ENCODE peak calls at places on chromosomes 16 and 17, in ten cellular contexts. V is prostate gland, W is upper lobe of left lung, J is transverse colon, U is HCT116, P is breast epithelium, C is K562, S is stomach, D is endothelial cell of umbilical vein, A is sigmoid colon. K is an unnamed sample.

GRCh38 chr17:57251211-57251787 is 5.0 kb upstream of the MSI2 start:
- DNase-seq in P (no peak), S (no peak), D (no peak), A (no peak), U (no peak), V (no peak), C (no peak), W (no peak), J (no peak), K (no peak)

GRCh38 chr17:42283241-42284019 is 4.9 kb upstream of the STAT5A start:
- DNase-seq in W (no peak), U (no peak), D (no peak), P (peak), A (peak), V (no peak), C (no peak), S (peak), J (no peak), K (no peak)

GRCh38 chr17:67506966-67507365 is 129.9 kb downstream of the PITPNC1 start:
- DNase-seq in V (no peak), P (no peak), A (no peak), D (no peak), U (no peak), J (no peak), W (no peak), S (no peak), C (no peak), K (no peak)

GRCh38 chr17:3411070-3411469 is at the start of gene OR3A3:
- DNase-seq in D (no peak), P (no peak), V (no peak), S (no peak), W (no peak), U (no peak), A (no peak), J (no peak), C (no peak), K (no peak)

GRCh38 chr17:80855968-80856862 is 135.4 kb upstream of the CHMP6 start:
- DNase-seq in U (peak), C (peak), S (peak), V (no peak), W (peak), D (peak), J (peak), P (no peak), A (peak), K (peak)

GRCh38 chr16:65641049-65641448 is 519.2 kb upstream of the CDH11 start:
- DNase-seq in P (no peak), J (no peak), S (no peak), W (no peak), U (no peak), C (no peak), V (no peak), D (no peak), A (no peak), K (no peak)

GRCh38 chr16:89113661-89114060 is 20.0 kb downstream of the ACSF3 start:
- DNase-seq in V (no peak), C (no peak), J (no peak), P (no peak), U (no peak), S (no peak), D (no peak), A (no peak), W (peak), K (no peak)

GRCh38 chr16:79690159-79690558 is 89.6 kb upstream of the MAF start:
- DNase-seq in J (no peak), P (no peak), D (no peak), W (no peak), A (no peak), C (no peak), V (no peak), S (no peak), U (no peak), K (no peak)

GRCh38 chr17:78658281-78658785 is 81.1 kb upstream of the DNAH17 start:
- DNase-seq in J (no peak), P (no peak), W (no peak), C (no peak), V (no peak), D (no peak), U (no peak), A (peak), S (no peak), K (no peak)

GRCh38 chr16:2042666-2043295 is 4.9 kb downstream of the NTHL1 start:
- DNase-seq in W (no peak), V (no peak), C (peak), A (no peak), P (no peak), S (no peak), D (no peak), U (no peak), J (no peak), K (no peak)

GRCh38 chr17:60390881-60391418 is 983 bp downstream of the USP32 start:
- DNase-seq in P (no peak), V (peak), A (no peak), W (no peak), U (no peak), D (peak), J (peak), C (no peak), S (peak), K (no peak)

GRCh38 chr16:23257682-23258081 is 44.4 kb upstream of the SCNN1B start:
- DNase-seq in V (no peak), S (no peak), C (no peak), D (no peak), U (no peak), P (no peak), A (no peak), W (no peak), J (no peak), K (no peak)

GRCh38 chr17:40671282-40671681 is 6.3 kb upstream of the KRT222 start:
- DNase-seq in P (no peak), V (no peak), S (no peak), W (no peak), C (no peak), U (no peak), A (no peak), D (no peak), J (no peak), K (no peak)

GRCh38 chr16:85616608-85617311 is 3.6 kb downstream of the GSE1 start:
- DNase-seq in D (no peak), J (peak), V (peak), A (no peak), S (peak), P (no peak), U (no peak), C (peak), W (peak), K (peak)

GRCh38 chr16:24988593-24989338 is 26.4 kb downstream of the ARHGAP17 start:
- DNase-seq in A (no peak), J (peak), D (peak), S (peak), U (peak), P (peak), W (no peak), C (no peak), V (peak), K (no peak)

GRCh38 chr17:11404431-11404830 is 163.4 kb downstream of the SHISA6 start:
- DNase-seq in P (no peak), W (no peak), A (no peak), C (no peak), U (no peak), D (no peak), S (no peak), J (peak), V (no peak), K (no peak)

GRCh38 chr17:81264640-81265039 is 25.5 kb downstream of the NDUFAF8 start:
- DNase-seq in U (no peak), C (no peak), J (no peak), P (no peak), W (peak), A (no peak), D (no peak), S (no peak), V (no peak), K (no peak)

GRCh38 chr17:28746611-28747045 is 2.8 kb downstream of the TRAF4 start:
- DNase-seq in V (no peak), P (no peak), U (no peak), D (peak), J (peak), C (no peak), A (no peak), S (peak), W (peak), K (no peak)

GRCh38 chr17:81018044-81018802 is 16.7 kb upstream of the BAIAP2 start:
- DNase-seq in W (peak), P (no peak), C (peak), D (peak), A (peak), U (no peak), S (no peak), V (peak), J (peak), K (peak)

GRCh38 chr17:78879679-78880186 is 23.3 kb downstream of the CEP295NL start:
- DNase-seq in U (no peak), J (peak), D (peak), P (peak), W (peak), A (peak), S (no peak), C (peak), V (no peak), K (no peak)

GRCh38 chr17:79975498-79976134 is 60.1 kb downstream of the TBC1D16 start:
- DNase-seq in J (no peak), D (no peak), P (no peak), C (no peak), S (no peak), V (no peak), U (no peak), W (peak), A (peak), K (no peak)

GRCh38 chr17:81277421-81277820 is 17.7 kb downstream of the SLC38A10 start:
- DNase-seq in D (no peak), S (peak), A (peak), J (peak), W (peak), P (no peak), C (no peak), U (no peak), V (peak), K (no peak)

GRCh38 chr17:55609737-55610201 is 98.5 kb upstream of the SMIM36 start:
- DNase-seq in S (peak), C (no peak), U (no peak), D (no peak), V (no peak), W (no peak), J (peak), A (peak), P (no peak), K (no peak)
- TF ChIP-seq POLR2A in S (no peak), C (no peak), U (no peak), D (no peak), V (no peak), W (no peak), J (no peak), A (no peak), P (no peak), K (no peak)

DNA sequence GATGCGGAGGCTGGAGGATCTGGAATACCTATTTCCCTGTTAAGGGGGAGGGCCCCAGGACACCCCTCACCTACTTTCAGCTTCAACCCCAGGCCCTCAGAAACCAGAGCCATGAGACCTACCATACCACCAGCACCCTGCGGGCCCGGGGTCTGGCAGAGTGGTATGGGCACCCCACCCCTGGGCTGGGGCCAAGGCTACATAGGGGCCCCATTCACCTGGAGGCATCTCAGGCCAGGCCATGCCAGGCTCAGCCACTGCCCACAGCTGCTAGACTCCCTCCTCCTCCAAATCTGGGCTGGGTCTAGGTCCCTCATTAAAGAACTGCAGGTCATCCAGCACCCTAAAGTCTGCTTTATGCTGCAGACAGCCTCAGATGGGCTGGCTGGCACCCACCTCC is 9.0 kb downstream of the FNDC8 start:
- DNase-seq in V (no peak), U (no peak), A (no peak), S (no peak), J (no peak), D (no peak), P (no peak), W (no peak), C (no peak), K (no peak)
- TF ChIP-seq POLR2AphosphoS5 in V (no peak), U (no peak), A (no peak), S (no peak), J (no peak), D (no peak), P (no peak), W (no peak), C (no peak), K (peak)

GRCh38 chr17:32976131-32976530 is 15.5 kb upstream of the SPACA3 start:
- DNase-seq in W (no peak), C (no peak), V (no peak), A (no peak), S (no peak), D (no peak), P (no peak), U (no peak), J (no peak), K (no peak)
- TF ChIP-seq POLR2A in W (no peak), C (no peak), V (no peak), A (no peak), S (no peak), D (no peak), P (no peak), U (no peak), J (no peak), K (no peak)

GRCh38 chr16:83781-84615 is 6.0 kb downstream of the MPG start:
- DNase-seq in D (peak), J (no peak), A (peak), P (no peak), U (no peak), S (no peak), C (no peak), V (no peak), W (peak), K (no peak)

GRCh38 chr16:85453-85782 is 7.4 kb downstream of the MPG start:
- DNase-seq in J (no peak), A (peak), C (no peak), D (no peak), S (no peak), V (no peak), P (no peak), U (no peak), W (peak), K (no peak)

GRCh38 chr16:85865-86264 is 7.8 kb downstream of the MPG start:
- DNase-seq in U (no peak), C (no peak), J (no peak), D (no peak), P (no peak), V (no peak), W (peak), S (no peak), A (no peak), K (no peak)

GRCh38 chr16:86483-86952 is 8.5 kb downstream of the MPG start:
- DNase-seq in C (no peak), S (no peak), W (peak), U (no peak), J (no peak), V (no peak), P (no peak), A (no peak), D (no peak), K (no peak)

GRCh38 chr16:84718-85452 is 6.9 kb downstream of the MPG start:
- DNase-seq in A (peak), D (peak), U (no peak), S (peak), J (peak), C (no peak), V (no peak), W (no peak), P (no peak), K (peak)
- TF ChIP-seq POLR2AphosphoS5 in A (peak), D (peak), U (no peak), S (peak), J (no peak), C (no peak), V (peak), W (peak), P (no peak), K (no peak)

DNA sequence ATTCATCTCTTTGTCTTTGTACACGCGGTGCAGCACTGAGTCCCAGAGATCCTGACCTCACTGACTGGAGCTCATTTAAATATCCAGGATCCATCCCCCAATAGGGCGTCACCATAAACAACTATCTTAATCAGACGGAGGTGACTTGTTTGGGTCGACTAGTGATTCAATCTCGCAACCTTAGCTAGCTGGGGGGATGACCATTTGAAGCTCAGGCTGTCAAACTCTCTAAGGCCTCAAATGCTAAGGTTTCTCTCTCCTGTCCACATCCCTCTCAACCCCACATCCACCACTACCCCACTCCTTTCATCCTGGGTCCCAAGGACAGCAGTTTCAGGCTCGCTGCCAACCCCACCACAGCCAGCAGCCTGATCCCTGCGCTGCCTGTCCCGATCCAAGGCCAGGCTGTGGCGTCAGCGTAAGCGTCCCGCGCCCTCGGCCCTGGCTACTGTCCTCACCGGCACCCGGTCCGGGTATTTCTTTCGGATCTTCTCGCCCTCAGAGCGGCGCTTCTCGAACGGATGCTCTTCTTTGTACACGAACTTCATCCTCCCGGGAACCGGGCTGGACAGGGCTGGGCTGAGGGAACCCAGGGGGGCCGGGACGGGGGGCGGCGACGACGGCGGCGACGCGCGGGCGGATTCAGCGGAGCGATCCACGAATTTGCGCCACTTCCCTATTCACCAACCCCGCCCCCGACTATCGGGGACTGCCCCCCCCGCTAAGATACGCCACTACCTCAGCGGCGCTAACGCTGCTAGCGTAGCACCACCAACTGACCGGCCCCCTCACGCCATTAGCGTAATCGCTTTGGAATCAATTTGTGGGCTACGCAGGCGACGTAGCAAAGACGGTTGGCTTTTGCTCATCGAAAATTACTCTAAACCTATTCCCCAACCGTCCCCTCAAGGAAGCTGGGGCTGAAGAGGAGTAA is at the start of gene GABARAP:
- DNase-seq in W (peak), C (peak), A (peak), V (peak), S (peak), J (peak), D (peak), U (peak), P (peak), K (peak)
- TF ChIP-seq POLR2A in W (peak), C (peak), A (peak), V (peak), S (peak), J (peak), D (peak), U (peak), P (peak), K (no peak)

DNA sequence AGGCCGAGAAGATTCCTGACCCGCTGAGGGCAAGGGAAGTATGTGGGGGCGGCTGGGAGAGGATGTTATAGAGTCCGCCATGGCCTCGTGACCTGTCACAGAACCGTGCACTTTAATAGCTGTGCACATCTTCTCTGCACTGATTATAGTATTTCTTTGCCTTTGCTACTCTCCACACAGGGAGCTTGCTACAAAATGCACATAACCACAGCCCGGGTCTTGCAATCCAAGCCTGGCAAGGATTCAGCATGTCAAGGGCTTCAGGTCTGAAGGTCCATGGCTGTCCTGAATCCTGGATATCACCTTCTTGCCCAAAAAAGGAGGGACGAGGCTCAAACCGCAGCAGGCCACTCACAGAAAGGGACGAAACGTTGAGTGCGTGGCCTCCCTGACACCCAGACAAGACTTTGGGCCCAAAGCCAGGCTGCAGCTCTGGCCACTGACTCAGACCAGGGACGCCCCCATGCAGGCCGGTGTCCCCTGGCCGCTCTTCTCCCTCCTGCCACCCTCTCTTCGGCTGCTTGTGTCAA is 43.7 kb downstream of the USP22 start:
- DNase-seq in V (no peak), C (no peak), W (no peak), A (no peak), U (no peak), J (no peak), D (no peak), S (no peak), P (no peak), K (no peak)
- TF ChIP-seq POLR2AphosphoS5 in V (peak), C (peak), W (no peak), A (peak), U (peak), J (peak), D (no peak), S (no peak), P (no peak), K (no peak)

GRCh38 chr16:87318158-87318644 is 1.0 kb upstream of the C16orf95 start:
- DNase-seq in U (no peak), W (no peak), V (no peak), C (peak), J (no peak), S (no peak), D (no peak), A (no peak), P (no peak), K (no peak)
- TF ChIP-seq POLR2A in U (no peak), W (no peak), V (no peak), C (no peak), J (no peak), S (no peak), D (no peak), A (no peak), P (no peak), K (no peak)